ENCODE peak calls at places on chromosomes 5 and 9, in six cellular contexts. One of them, this sample, is unnamed.

GRCh38 chr5:107809201-107810034 is 138.7 kb upstream of the EFNA5 start:
- DNase-seq in transverse colon: no peak
- DNase-seq in psoas muscle: no peak
- DNase-seq in CD8-positive, alpha-beta T cell: no peak
- DNase-seq in GM13976: no peak
- DNase-seq in fibroblast of pulmonary artery: no peak
- DNase-seq in this sample: no peak

GRCh38 chr9:128702949-128703615 is 779 bp downstream of the PKN3 start:
- DNase-seq in fibroblast of pulmonary artery: no peak
- DNase-seq in transverse colon: no peak
- DNase-seq in GM13976: peak; percentile 75
- DNase-seq in psoas muscle: peak; percentile 48
- DNase-seq in CD8-positive, alpha-beta T cell: no peak
- DNase-seq in this sample: no peak

GRCh38 chr9:113742471-113742870 is 133.6 kb upstream of the ZNF618 start:
- DNase-seq in transverse colon: no peak
- DNase-seq in CD8-positive, alpha-beta T cell: no peak
- DNase-seq in fibroblast of pulmonary artery: no peak
- DNase-seq in GM13976: no peak
- DNase-seq in psoas muscle: no peak
- DNase-seq in this sample: no peak

GRCh38 chr5:148457183-148457620 is 73.4 kb downstream of the FBXO38 start:
- DNase-seq in psoas muscle: no peak
- DNase-seq in GM13976: no peak
- DNase-seq in CD8-positive, alpha-beta T cell: no peak
- DNase-seq in transverse colon: no peak
- DNase-seq in fibroblast of pulmonary artery: no peak
- DNase-seq in this sample: no peak

GRCh38 chr9:26292943-26293342 is 599.7 kb downstream of the CAAP1 start:
- DNase-seq in transverse colon: no peak
- DNase-seq in fibroblast of pulmonary artery: peak; percentile 41
- DNase-seq in GM13976: no peak
- DNase-seq in psoas muscle: no peak
- DNase-seq in CD8-positive, alpha-beta T cell: no peak
- DNase-seq in this sample: peak; percentile 19

GRCh38 chr5:135509995-135510394 is 25.8 kb downstream of the NEUROG1 start:
- DNase-seq in transverse colon: no peak
- DNase-seq in GM13976: no peak
- DNase-seq in CD8-positive, alpha-beta T cell: no peak
- DNase-seq in fibroblast of pulmonary artery: no peak
- DNase-seq in psoas muscle: no peak
- DNase-seq in this sample: no peak

GRCh38 chr5:39580702-39581498 is 156.1 kb upstream of the DAB2 start:
- DNase-seq in psoas muscle: no peak
- DNase-seq in fibroblast of pulmonary artery: peak; percentile 69
- DNase-seq in transverse colon: no peak
- DNase-seq in GM13976: no peak
- DNase-seq in CD8-positive, alpha-beta T cell: no peak
- DNase-seq in this sample: peak; percentile 90

GRCh38 chr9:128555180-128555721 is 2.9 kb downstream of the SPTAN1 start:
- DNase-seq in GM13976: no peak
- DNase-seq in transverse colon: no peak
- DNase-seq in fibroblast of pulmonary artery: peak; percentile 83
- DNase-seq in psoas muscle: no peak
- DNase-seq in CD8-positive, alpha-beta T cell: no peak
- DNase-seq in this sample: peak; percentile 80

GRCh38 chr5:19270153-19270552 is 717.8 kb downstream of the CDH18 start:
- DNase-seq in transverse colon: peak; percentile 14
- DNase-seq in psoas muscle: no peak
- DNase-seq in CD8-positive, alpha-beta T cell: no peak
- DNase-seq in fibroblast of pulmonary artery: no peak
- DNase-seq in GM13976: no peak
- DNase-seq in this sample: no peak

GRCh38 chr9:137352511-137353222 is 50.6 kb upstream of the NRARP start:
- DNase-seq in GM13976: no peak
- DNase-seq in psoas muscle: no peak
- DNase-seq in fibroblast of pulmonary artery: no peak
- DNase-seq in transverse colon: no peak
- DNase-seq in CD8-positive, alpha-beta T cell: no peak
- DNase-seq in this sample: no peak

GRCh38 chr5:150397749-150398431 is 14.8 kb downstream of the CD74 start:
- DNase-seq in psoas muscle: no peak
- DNase-seq in fibroblast of pulmonary artery: no peak
- DNase-seq in CD8-positive, alpha-beta T cell: no peak
- DNase-seq in transverse colon: no peak
- DNase-seq in GM13976: no peak
- DNase-seq in this sample: no peak

GRCh38 chr5:112419596-112420110 is 576 bp upstream of the EPB41L4A start:
- DNase-seq in GM13976: peak; percentile 56
- DNase-seq in transverse colon: peak; percentile 71
- DNase-seq in psoas muscle: no peak
- DNase-seq in CD8-positive, alpha-beta T cell: no peak
- DNase-seq in fibroblast of pulmonary artery: peak; percentile 33
- DNase-seq in this sample: no peak

GRCh38 chr5:174065528-174066189 is 20.2 kb downstream of the NSG2 start:
- DNase-seq in psoas muscle: no peak
- DNase-seq in GM13976: no peak
- DNase-seq in transverse colon: no peak
- DNase-seq in fibroblast of pulmonary artery: no peak
- DNase-seq in CD8-positive, alpha-beta T cell: no peak
- DNase-seq in this sample: no peak

GRCh38 chr5:60463179-60463868 is 236.6 kb downstream of the DEPDC1B start:
- DNase-seq in transverse colon: no peak
- DNase-seq in GM13976: no peak
- DNase-seq in psoas muscle: no peak
- DNase-seq in fibroblast of pulmonary artery: peak; percentile 28
- DNase-seq in CD8-positive, alpha-beta T cell: no peak
- DNase-seq in this sample: peak; percentile 80

GRCh38 chr5:125461641-125462072 is 715.2 kb upstream of the ZNF608 start:
- DNase-seq in fibroblast of pulmonary artery: peak; percentile 20
- DNase-seq in GM13976: no peak
- DNase-seq in transverse colon: no peak
- DNase-seq in CD8-positive, alpha-beta T cell: no peak
- DNase-seq in psoas muscle: no peak
- DNase-seq in this sample: no peak

GRCh38 chr5:167945542-167946384 is 345.7 kb upstream of the WWC1 start:
- DNase-seq in transverse colon: no peak
- DNase-seq in psoas muscle: no peak
- DNase-seq in CD8-positive, alpha-beta T cell: no peak
- DNase-seq in GM13976: no peak
- DNase-seq in fibroblast of pulmonary artery: peak; percentile 96
- DNase-seq in this sample: peak; percentile 83

GRCh38 chr5:10860645-10861455 is 99.8 kb upstream of the DAP start:
- DNase-seq in psoas muscle: no peak
- DNase-seq in GM13976: no peak
- DNase-seq in transverse colon: no peak
- DNase-seq in fibroblast of pulmonary artery: no peak
- DNase-seq in CD8-positive, alpha-beta T cell: no peak
- DNase-seq in this sample: peak; percentile 30

GRCh38 chr5:180080670-180081280 is 9.2 kb upstream of the RNF130 start:
- DNase-seq in psoas muscle: no peak
- DNase-seq in GM13976: no peak
- DNase-seq in fibroblast of pulmonary artery: no peak
- DNase-seq in CD8-positive, alpha-beta T cell: peak; percentile 62
- DNase-seq in transverse colon: no peak
- DNase-seq in this sample: no peak

DNA sequence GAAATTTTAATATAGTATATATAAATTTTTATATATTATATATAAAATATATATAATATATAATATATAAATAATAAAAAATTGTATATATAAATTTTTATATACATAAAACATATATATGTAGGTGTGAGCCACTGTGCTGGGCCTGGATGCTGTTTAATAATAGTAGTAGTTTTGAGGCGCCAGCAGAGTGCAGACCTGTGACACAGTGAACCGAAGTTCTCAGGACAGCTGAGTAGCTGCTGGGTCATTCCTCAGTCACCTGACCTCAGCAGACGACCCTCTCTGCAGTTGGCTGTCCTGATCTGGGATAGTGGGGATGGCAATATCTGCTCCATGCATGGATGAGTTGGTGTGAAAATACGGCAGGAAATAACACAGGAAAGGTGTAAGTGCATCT is 3.3 kb upstream of the SNX18 start:
- DNase-seq in psoas muscle: no peak
- DNase-seq in fibroblast of pulmonary artery: no peak
- DNase-seq in transverse colon: no peak
- DNase-seq in CD8-positive, alpha-beta T cell: no peak
- DNase-seq in GM13976: no peak
- DNase-seq in this sample: no peak
- TF ChIP-seq CTCF in psoas muscle: no peak
- TF ChIP-seq CTCF in fibroblast of pulmonary artery: no peak
- TF ChIP-seq CTCF in transverse colon: no peak
- TF ChIP-seq CTCF in CD8-positive, alpha-beta T cell: no peak
- TF ChIP-seq CTCF in GM13976: no peak
- TF ChIP-seq CTCF in this sample: no peak

GRCh38 chr9:37801287-37801850 is 772 bp downstream of the DCAF10 start:
- DNase-seq in CD8-positive, alpha-beta T cell: no peak
- DNase-seq in psoas muscle: peak; percentile 31
- DNase-seq in transverse colon: peak; percentile 33
- DNase-seq in GM13976: peak; percentile 65
- DNase-seq in fibroblast of pulmonary artery: peak; percentile 20
- DNase-seq in this sample: peak; percentile 8

GRCh38 chr9:37806271-37806670 is 5.7 kb downstream of the DCAF10 start:
- DNase-seq in CD8-positive, alpha-beta T cell: no peak
- DNase-seq in fibroblast of pulmonary artery: no peak
- DNase-seq in transverse colon: no peak
- DNase-seq in psoas muscle: no peak
- DNase-seq in GM13976: no peak
- DNase-seq in this sample: no peak

GRCh38 chr9:37798677-37799076 is 1.9 kb upstream of the DCAF10 start:
- DNase-seq in CD8-positive, alpha-beta T cell: no peak
- DNase-seq in psoas muscle: no peak
- DNase-seq in GM13976: peak; percentile 28
- DNase-seq in fibroblast of pulmonary artery: no peak
- DNase-seq in transverse colon: no peak
- DNase-seq in this sample: no peak

GRCh38 chr9:37801959-37802711 is 1.5 kb downstream of the DCAF10 start:
- DNase-seq in psoas muscle: no peak
- DNase-seq in CD8-positive, alpha-beta T cell: no peak
- DNase-seq in GM13976: no peak
- DNase-seq in fibroblast of pulmonary artery: no peak
- DNase-seq in transverse colon: no peak
- DNase-seq in this sample: no peak

DNA sequence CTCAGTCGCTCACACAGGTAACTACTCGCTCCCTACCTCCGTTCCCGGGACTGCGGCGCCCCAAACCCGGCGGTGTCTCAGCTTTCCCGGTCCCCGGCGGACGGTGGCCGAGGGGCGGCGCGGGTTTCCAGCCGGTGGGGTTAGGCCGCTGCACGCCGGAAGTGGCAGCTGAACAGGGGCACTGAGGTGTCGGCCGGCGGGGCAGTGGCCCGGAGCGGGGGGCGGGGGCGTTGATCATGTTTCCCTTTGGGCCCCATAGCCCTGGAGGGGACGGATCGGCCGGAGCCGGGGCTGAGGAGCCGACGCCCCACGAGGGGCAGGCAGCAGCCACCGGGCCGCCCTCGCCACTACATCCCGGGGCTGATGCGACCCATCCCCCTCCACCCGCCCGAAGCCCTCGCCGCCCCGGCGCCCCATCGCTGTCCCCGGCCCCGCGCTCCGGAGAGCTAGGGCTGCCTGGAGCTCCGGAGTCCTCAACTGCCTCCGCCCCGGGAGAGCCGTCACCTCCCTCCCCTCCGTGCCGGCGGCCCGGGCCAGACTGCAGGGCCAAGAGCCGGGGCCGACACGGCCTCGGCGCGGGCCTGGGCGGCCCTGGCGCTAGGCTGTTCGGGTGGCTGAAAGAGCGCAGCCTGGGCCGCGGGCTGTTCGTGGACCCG is at the start of gene DCAF10:
- DNase-seq in GM13976: peak; percentile 92
- DNase-seq in psoas muscle: peak; percentile 90
- DNase-seq in fibroblast of pulmonary artery: peak; percentile 84
- DNase-seq in CD8-positive, alpha-beta T cell: peak; percentile 83
- DNase-seq in transverse colon: peak; percentile 89
- DNase-seq in this sample: peak; percentile 79
- TF ChIP-seq CTCF in GM13976: no peak
- TF ChIP-seq CTCF in psoas muscle: no peak
- TF ChIP-seq CTCF in fibroblast of pulmonary artery: no peak
- TF ChIP-seq CTCF in CD8-positive, alpha-beta T cell: no peak
- TF ChIP-seq CTCF in transverse colon: no peak
- TF ChIP-seq CTCF in this sample: peak; percentile 2

GRCh38 chr5:3827624-3828023 is 232.0 kb downstream of the IRX1 start:
- DNase-seq in CD8-positive, alpha-beta T cell: no peak
- DNase-seq in psoas muscle: no peak
- DNase-seq in GM13976: no peak
- DNase-seq in transverse colon: no peak
- DNase-seq in fibroblast of pulmonary artery: no peak
- DNase-seq in this sample: no peak

GRCh38 chr5:3825888-3826465 is 230.3 kb downstream of the IRX1 start:
- DNase-seq in fibroblast of pulmonary artery: no peak
- DNase-seq in psoas muscle: no peak
- DNase-seq in CD8-positive, alpha-beta T cell: no peak
- DNase-seq in transverse colon: no peak
- DNase-seq in GM13976: no peak
- DNase-seq in this sample: no peak

GRCh38 chr5:3833566-3833965 is 237.9 kb downstream of the IRX1 start:
- DNase-seq in CD8-positive, alpha-beta T cell: no peak
- DNase-seq in transverse colon: no peak
- DNase-seq in fibroblast of pulmonary artery: no peak
- DNase-seq in psoas muscle: no peak
- DNase-seq in GM13976: no peak
- DNase-seq in this sample: no peak

DNA sequence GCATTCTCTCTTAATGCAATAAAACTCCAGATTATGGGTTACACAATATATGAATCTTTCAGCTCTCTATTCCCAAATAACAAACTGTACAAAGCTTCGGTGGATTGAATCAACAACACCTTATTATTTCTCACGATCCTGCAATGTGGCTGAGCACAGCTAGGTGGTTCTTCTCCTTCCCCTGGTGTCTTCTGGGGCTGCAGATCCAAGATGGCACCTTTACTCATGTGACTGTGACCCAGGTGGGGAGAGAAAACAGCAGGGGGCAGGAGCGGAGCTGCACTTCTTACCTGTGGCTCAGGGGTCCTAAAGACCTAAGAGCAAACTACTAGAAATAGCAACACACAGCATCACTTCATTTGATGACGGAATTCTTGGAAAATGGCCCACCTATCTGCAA is 233.1 kb downstream of the IRX1 start:
- DNase-seq in GM13976: no peak
- DNase-seq in fibroblast of pulmonary artery: no peak
- DNase-seq in transverse colon: no peak
- DNase-seq in CD8-positive, alpha-beta T cell: no peak
- DNase-seq in psoas muscle: no peak
- DNase-seq in this sample: no peak
- TF ChIP-seq CTCF in GM13976: no peak
- TF ChIP-seq CTCF in fibroblast of pulmonary artery: no peak
- TF ChIP-seq CTCF in transverse colon: no peak
- TF ChIP-seq CTCF in CD8-positive, alpha-beta T cell: no peak
- TF ChIP-seq CTCF in psoas muscle: no peak
- TF ChIP-seq CTCF in this sample: no peak

DNA sequence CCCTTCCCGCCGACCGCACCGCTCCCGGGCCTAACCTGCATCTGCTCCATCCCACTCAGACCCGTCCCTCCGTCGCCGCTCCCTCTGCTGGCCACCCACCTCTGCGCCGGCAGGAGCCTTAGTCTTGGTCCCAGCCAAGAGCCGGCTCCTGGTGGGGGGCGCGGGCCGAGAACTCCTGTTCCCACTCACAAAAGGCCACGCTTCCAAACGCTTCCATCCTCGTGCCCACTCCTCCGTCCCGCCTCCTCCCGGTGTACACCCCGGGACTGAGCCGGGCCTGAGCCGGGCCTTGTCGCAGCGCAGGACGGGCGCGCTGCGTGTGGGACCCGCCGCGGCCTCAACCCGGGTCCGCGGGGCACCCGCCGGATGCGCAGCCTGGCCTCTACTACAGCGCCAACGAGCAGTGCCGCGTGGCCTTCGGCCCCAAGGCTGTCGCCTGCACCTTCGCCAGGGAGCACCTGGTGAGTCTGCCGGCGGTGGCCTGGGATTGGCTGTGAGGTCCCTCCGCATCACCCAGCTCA is 7.5 kb downstream of the ADAMTS13 start:
- DNase-seq in GM13976: peak; percentile 78
- DNase-seq in fibroblast of pulmonary artery: peak; percentile 19
- DNase-seq in transverse colon: peak; percentile 59
- DNase-seq in CD8-positive, alpha-beta T cell: no peak
- DNase-seq in psoas muscle: no peak
- DNase-seq in this sample: no peak
- TF ChIP-seq CTCF in GM13976: peak; percentile 16
- TF ChIP-seq CTCF in fibroblast of pulmonary artery: peak; percentile 39
- TF ChIP-seq CTCF in transverse colon: peak; percentile 21
- TF ChIP-seq CTCF in CD8-positive, alpha-beta T cell: no peak
- TF ChIP-seq CTCF in psoas muscle: no peak
- TF ChIP-seq CTCF in this sample: peak; percentile 29

This sample was measured in fibroblast of the aortic adventitia.